ENCODE peak calls at places on chromosomes 16 and 17, in five cellular contexts. P is psoas muscle; H is CD8-positive, alpha-beta memory T cell; R is substantia nigra; K is Karpas-422. D is an unnamed sample.

GRCh38 chr17:1109606-1110523 is 69.9 kb downstream of the ABR start:
- DNase-seq in P (peak), H (no peak), R (no peak), K (peak), D (peak)

GRCh38 chr17:43648916-43649315 is 12.8 kb downstream of the MEOX1 start:
- DNase-seq in P (no peak), H (no peak), R (no peak), K (no peak), D (no peak)

GRCh38 chr17:12438212-12438611 is 227.5 kb upstream of the MYOCD start:
- DNase-seq in P (no peak), H (no peak), R (no peak), K (no peak), D (no peak)

GRCh38 chr17:40453881-40454630 is 10.8 kb downstream of the IGFBP4 start:
- DNase-seq in P (no peak), H (no peak), R (no peak), K (no peak), D (no peak)

GRCh38 chr16:74309789-74310781 is 13.5 kb downstream of the PSMD7 start:
- DNase-seq in P (no peak), H (peak), R (no peak), K (peak), D (no peak)

GRCh38 chr17:68035131-68035522 is 408 bp upstream of the KPNA2 start:
- DNase-seq in P (peak), H (no peak), R (peak), K (no peak), D (peak)

GRCh38 chr16:71845639-71846431 is at the start of gene ATXN1L:
- DNase-seq in P (peak), H (peak), R (peak), K (peak), D (peak)

GRCh38 chr17:300881-301280 is 51.7 kb downstream of the RPH3AL start:
- DNase-seq in P (no peak), H (no peak), R (no peak), K (no peak), D (no peak)

GRCh38 chr16:85654251-85655115 is 34.3 kb downstream of the GINS2 start:
- DNase-seq in P (peak), H (no peak), R (no peak), K (no peak), D (no peak)

GRCh38 chr16:54843424-54843750 is 87.3 kb upstream of the IRX5 start:
- DNase-seq in P (no peak), H (no peak), R (no peak), K (no peak), D (no peak)

GRCh38 chr17:50117202-50118040 is 12.5 kb downstream of the SAMD14 start:
- DNase-seq in P (peak), H (peak), R (no peak), K (no peak), D (peak)

GRCh38 chr17:62017912-62018311 is 47.2 kb downstream of the MED13 start:
- DNase-seq in P (no peak), H (no peak), R (no peak), K (no peak), D (no peak)

GRCh38 chr16:85574672-85575475 is 38.2 kb upstream of the GSE1 start:
- DNase-seq in P (no peak), H (no peak), R (no peak), K (no peak), D (no peak)

GRCh38 chr17:66468241-66469087 is 166.1 kb downstream of the PRKCA start:
- DNase-seq in P (no peak), H (no peak), R (no peak), K (no peak), D (no peak)

GRCh38 chr17:61335105-61335844 is 64.4 kb upstream of the TBX2 start:
- DNase-seq in P (no peak), H (no peak), R (no peak), K (no peak), D (no peak)

GRCh38 chr17:37111329-37111728 is 162.6 kb downstream of the AATF start:
- DNase-seq in P (no peak), H (no peak), R (no peak), K (no peak), D (no peak)

GRCh38 chr17:42675984-42676423 is 790 bp downstream of the PLEKHH3 start:
- DNase-seq in P (peak), H (no peak), R (no peak), K (no peak), D (no peak)

GRCh38 chr17:42358434-42358833 is 29.8 kb downstream of the STAT3 start:
- DNase-seq in P (no peak), H (no peak), R (no peak), K (no peak), D (no peak)

GRCh38 chr17:9897569-9897968 is 7.5 kb downstream of the RCVRN start:
- DNase-seq in P (no peak), H (no peak), R (no peak), K (no peak), D (no peak)

GRCh38 chr16:70688266-70688742 is 2.5 kb upstream of the MTSS2 start:
- DNase-seq in P (peak), H (no peak), R (peak), K (no peak), D (no peak)

GRCh38 chr16:49839462-49839825 is 16.5 kb downstream of the ZNF423 start:
- DNase-seq in P (no peak), H (no peak), R (no peak), K (no peak), D (no peak)

GRCh38 chr16:49838639-49839461 is 17.1 kb downstream of the ZNF423 start:
- DNase-seq in P (no peak), H (no peak), R (no peak), K (no peak), D (no peak)

GRCh38 chr16:49837673-49838360 is 18.1 kb downstream of the ZNF423 start:
- DNase-seq in P (no peak), H (no peak), R (no peak), K (no peak), D (no peak)

GRCh38 chr16:49836668-49837067 is 19.2 kb downstream of the ZNF423 start:
- DNase-seq in P (no peak), H (no peak), R (no peak), K (no peak), D (no peak)

GRCh38 chr16:49838361-49838638 is 17.6 kb downstream of the ZNF423 start:
- DNase-seq in P (no peak), H (no peak), R (no peak), K (no peak), D (no peak)
- H3K27ac ChIP-seq in P (peak), H (no peak), R (no peak), K (no peak), D (peak)

DNA sequence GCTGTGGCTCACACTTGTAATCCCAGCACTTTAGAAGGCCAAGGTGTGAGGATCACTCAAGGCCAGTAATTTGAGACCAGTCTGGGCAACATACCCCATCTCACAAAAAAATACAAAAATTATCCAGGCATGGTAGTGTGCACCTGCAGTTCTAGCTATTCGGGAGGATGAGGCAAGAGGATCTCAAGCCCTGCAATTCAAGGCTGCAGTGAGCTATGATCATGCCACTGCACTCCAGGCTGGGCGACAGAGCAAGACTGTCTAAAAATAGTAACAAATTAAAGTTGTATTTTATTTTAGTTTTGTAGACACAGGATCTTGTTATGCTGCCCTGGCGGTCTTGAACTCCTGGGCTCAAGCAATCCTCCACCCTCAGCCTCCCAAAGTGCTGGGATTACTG is 18.2 kb downstream of the USP31 start:
- DNase-seq in P (no peak), H (no peak), R (no peak), K (no peak), D (no peak)
- H3K27ac ChIP-seq in P (peak), H (no peak), R (peak), K (no peak), D (peak)

DNA sequence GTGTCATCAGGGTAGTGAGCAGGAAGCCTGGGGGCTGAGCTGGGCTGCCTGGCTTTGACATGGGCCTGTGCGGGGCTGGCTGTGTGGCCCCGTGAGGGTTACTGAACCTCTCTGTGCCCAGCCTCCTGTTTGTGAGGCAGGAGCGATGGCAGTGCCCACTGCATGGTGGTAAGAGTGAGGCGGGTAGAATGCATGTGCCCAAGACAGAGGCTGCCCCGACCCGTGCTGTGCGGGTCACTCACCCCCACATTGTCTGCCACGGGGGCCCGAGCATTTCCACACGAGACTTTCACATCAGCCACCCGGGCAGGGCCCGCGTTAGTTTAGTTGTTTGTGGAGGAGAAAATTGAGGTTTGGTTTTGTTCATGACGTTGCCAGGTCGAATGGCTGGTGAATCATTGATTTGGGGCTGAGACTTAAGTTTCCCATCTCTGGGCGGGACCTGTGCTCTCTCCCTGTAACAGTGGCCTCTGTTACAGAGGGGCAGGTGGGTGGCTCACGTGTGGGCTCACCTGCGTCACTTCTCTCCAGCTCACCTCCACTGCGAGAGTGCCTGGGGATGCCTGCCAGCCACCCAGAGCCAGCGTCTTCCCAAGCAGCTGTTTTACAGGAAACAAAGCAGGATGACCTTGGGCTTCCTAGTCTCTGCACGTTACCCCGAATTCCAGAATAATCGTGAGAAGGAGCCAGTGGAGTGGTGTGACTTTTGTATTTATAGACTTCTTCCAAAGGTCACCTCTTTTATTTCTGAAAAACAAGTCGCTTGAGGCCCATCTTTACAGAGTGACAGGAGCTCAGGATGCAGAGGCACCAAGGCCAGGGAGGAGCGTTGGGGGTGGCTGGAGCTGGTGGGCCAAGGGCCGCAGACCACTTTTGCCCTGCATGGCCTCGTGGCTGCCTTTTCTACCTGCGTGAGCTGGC is 150.6 kb downstream of the RPTOR start:
- DNase-seq in P (no peak), H (no peak), R (no peak), K (no peak), D (no peak)
- H3K27ac ChIP-seq in P (no peak), H (no peak), R (no peak), K (no peak), D (no peak)

DNA sequence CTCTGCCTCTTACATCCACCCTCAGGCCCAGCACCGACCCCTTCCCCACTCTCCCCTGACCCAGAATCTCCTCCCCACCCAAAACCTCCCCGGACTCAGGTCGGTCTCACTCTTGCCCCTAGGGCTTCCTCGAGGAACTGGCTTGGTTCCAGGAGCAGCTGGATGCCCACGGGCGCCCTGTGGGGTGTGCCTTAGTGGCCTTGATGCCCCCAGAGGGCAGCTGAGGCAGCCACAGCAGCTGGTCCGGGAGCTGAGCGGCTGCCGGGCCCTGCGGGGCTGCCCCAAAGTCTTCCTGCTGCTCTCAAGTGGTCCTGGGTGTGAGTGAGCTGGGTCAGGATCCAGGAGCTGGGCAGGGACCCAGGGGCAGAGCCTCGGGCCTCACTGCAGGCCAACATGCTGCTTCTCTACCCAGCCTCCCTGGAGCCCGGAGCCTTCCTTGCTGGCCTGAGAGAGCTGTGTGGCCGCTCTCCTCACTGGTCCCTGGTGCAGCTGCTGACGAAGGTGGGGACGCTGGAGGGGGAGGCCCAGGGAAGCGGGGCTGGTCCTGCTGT is 9.6 kb downstream of the ZNF213 start:
- DNase-seq in P (peak), H (no peak), R (no peak), K (no peak), D (no peak)
- H3K27ac ChIP-seq in P (peak), H (no peak), R (no peak), K (no peak), D (peak)

DNA sequence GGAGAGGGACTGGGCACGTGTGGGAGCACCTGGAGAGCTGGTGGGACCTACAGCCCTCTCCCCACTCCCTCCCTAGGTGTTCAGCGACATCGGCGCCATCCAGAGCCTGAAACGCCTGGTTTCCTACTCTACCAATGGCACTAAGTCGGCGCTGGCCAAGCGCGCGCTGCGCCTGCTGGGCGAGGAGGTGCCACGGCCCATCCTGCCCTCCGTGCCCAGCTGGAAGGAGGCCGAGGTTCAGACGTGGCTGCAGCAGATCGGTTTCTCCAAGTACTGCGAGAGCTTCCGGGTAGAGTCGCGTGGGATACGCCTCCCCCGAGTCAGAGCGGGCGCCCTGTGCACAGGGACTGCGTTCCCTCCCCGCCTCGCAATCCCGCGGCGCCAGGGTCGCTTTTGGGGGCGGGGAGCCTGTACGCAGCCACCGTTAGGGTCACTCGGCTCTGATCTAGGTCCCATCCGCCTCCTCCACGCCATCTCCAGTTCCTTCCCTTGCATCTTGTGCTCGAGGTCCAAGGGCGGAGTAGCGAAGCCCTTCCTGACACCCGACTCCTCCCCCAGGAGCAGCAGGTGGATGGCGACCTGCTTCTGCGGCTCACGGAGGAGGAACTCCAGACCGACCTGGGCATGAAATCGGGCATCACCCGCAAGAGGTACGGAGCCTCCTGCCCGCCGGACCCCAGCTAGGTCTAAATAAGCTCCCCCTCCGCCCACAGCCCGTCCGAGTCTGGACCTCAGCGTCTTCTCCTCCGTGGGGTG is 13.0 kb downstream of the SARM1 start:
- DNase-seq in P (no peak), H (peak), R (no peak), K (no peak), D (peak)
- H3K27ac ChIP-seq in P (no peak), H (peak), R (no peak), K (no peak), D (peak)

DNA sequence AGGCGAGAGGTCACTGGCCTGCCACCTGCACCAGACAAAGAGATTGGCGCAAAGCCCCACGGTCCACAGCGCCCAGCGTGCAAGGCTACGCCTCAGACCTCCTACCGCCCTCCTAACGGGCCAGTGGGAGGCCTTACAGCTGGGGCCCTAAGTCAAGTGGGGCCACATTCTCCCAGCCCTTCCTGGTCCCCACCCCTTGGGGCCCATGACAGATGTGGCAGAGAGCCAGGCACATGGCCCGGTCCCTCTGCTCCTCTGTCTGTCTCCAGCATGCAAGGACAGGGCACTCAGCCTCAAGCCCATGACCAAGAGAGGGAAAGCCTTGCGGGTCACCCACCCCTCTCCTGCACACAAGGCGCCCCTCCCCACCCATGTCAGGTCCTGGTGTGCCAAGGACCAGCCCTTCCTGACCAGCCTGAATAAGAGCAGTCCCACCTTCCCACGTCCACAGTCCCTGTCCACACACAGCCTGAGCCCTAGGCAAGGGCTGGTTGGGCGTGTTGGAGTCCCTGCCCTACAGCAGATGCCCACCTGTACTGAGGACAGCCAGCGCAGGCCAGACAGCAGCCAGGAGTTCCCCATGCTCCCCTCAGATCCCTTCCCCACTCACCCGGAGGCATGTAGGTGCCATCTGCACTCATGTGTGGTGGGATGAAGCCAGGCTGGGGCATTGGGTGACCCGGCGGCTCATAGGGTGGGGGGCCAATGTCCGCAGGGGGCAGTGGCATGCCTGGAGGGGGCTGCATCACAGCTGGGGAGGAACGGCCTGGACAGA is 25.3 kb downstream of the CDIP1 start:
- DNase-seq in P (no peak), H (no peak), R (no peak), K (no peak), D (no peak)
- H3K27ac ChIP-seq in P (peak), H (no peak), R (peak), K (no peak), D (peak)

GRCh38 chr17:17730250-17730935 is 49.1 kb downstream of the RAI1 start:
- DNase-seq in P (no peak), H (no peak), R (no peak), K (peak), D (no peak)
- H3K27ac ChIP-seq in P (no peak), H (no peak), R (peak), K (peak), D (no peak)

GRCh38 chr17:57368637-57369336 is 112.5 kb downstream of the MSI2 start:
- DNase-seq in P (no peak), H (no peak), R (no peak), K (no peak), D (no peak)
- H3K27ac ChIP-seq in P (peak), H (no peak), R (no peak), K (peak), D (no peak)

D was measured in Peyer's patch.